ENCODE peak calls at places on chromosomes 1 and 21, in six cellular contexts. One of them, this sample, is unnamed.

GRCh38 chr1:117826551-117827078 is 102.8 kb downstream of the GDAP2 start:
- ATAC-seq in mucosa of descending colon: peak
- ATAC-seq in activated CD8-positive, alpha-beta memory T cell treated with anti-CD3 and anti-CD28 coated beads, Interleukin-2, amount 10 ng/mL, durations not matched to agents 7 days and 5 days: no peak
- ATAC-seq in naive B cell: no peak
- ATAC-seq in esophagus mucosa: peak
- ATAC-seq in HCT116: peak
- ATAC-seq in this sample: no peak

GRCh38 chr1:109985251-109986053 is 887 bp downstream of the AHCYL1 start:
- ATAC-seq in HCT116: no peak
- ATAC-seq in naive B cell: no peak
- ATAC-seq in esophagus mucosa: no peak
- ATAC-seq in mucosa of descending colon: peak
- ATAC-seq in activated CD8-positive, alpha-beta memory T cell treated with anti-CD3 and anti-CD28 coated beads, Interleukin-2, amount 10 ng/mL, durations not matched to agents 7 days and 5 days: no peak
- ATAC-seq in this sample: no peak

GRCh38 chr1:77783141-77783540 is 3.7 kb downstream of the MIGA1 start:
- ATAC-seq in mucosa of descending colon: no peak
- ATAC-seq in naive B cell: no peak
- ATAC-seq in activated CD8-positive, alpha-beta memory T cell treated with anti-CD3 and anti-CD28 coated beads, Interleukin-2, amount 10 ng/mL, durations not matched to agents 7 days and 5 days: no peak
- ATAC-seq in HCT116: no peak
- ATAC-seq in esophagus mucosa: no peak
- ATAC-seq in this sample: no peak

GRCh38 chr1:54372978-54373377 is 33.2 kb downstream of the SSBP3 start:
- ATAC-seq in naive B cell: peak
- ATAC-seq in activated CD8-positive, alpha-beta memory T cell treated with anti-CD3 and anti-CD28 coated beads, Interleukin-2, amount 10 ng/mL, durations not matched to agents 7 days and 5 days: no peak
- ATAC-seq in esophagus mucosa: no peak
- ATAC-seq in mucosa of descending colon: no peak
- ATAC-seq in HCT116: no peak
- ATAC-seq in this sample: peak

GRCh38 chr1:25620211-25620610 is 3.6 kb downstream of the MAN1C1 start:
- ATAC-seq in naive B cell: no peak
- ATAC-seq in HCT116: no peak
- ATAC-seq in mucosa of descending colon: no peak
- ATAC-seq in esophagus mucosa: no peak
- ATAC-seq in activated CD8-positive, alpha-beta memory T cell treated with anti-CD3 and anti-CD28 coated beads, Interleukin-2, amount 10 ng/mL, durations not matched to agents 7 days and 5 days: no peak
- ATAC-seq in this sample: no peak

GRCh38 chr1:40423264-40423642 is 27.0 kb upstream of the ZFP69B start:
- ATAC-seq in activated CD8-positive, alpha-beta memory T cell treated with anti-CD3 and anti-CD28 coated beads, Interleukin-2, amount 10 ng/mL, durations not matched to agents 7 days and 5 days: no peak
- ATAC-seq in mucosa of descending colon: peak
- ATAC-seq in HCT116: no peak
- ATAC-seq in esophagus mucosa: no peak
- ATAC-seq in naive B cell: peak
- ATAC-seq in this sample: no peak

GRCh38 chr1:1434131-1434811 is 1.2 kb upstream of the VWA1 start:
- ATAC-seq in activated CD8-positive, alpha-beta memory T cell treated with anti-CD3 and anti-CD28 coated beads, Interleukin-2, amount 10 ng/mL, durations not matched to agents 7 days and 5 days: no peak
- ATAC-seq in mucosa of descending colon: no peak
- ATAC-seq in HCT116: peak
- ATAC-seq in naive B cell: peak
- ATAC-seq in esophagus mucosa: peak
- ATAC-seq in this sample: no peak

GRCh38 chr1:23793018-23793781 is 2.3 kb downstream of the LYPLA2 start:
- ATAC-seq in HCT116: peak
- ATAC-seq in naive B cell: peak
- ATAC-seq in esophagus mucosa: peak
- ATAC-seq in activated CD8-positive, alpha-beta memory T cell treated with anti-CD3 and anti-CD28 coated beads, Interleukin-2, amount 10 ng/mL, durations not matched to agents 7 days and 5 days: peak
- ATAC-seq in mucosa of descending colon: peak
- ATAC-seq in this sample: no peak

GRCh38 chr1:9588551-9589143 is at the start of gene TMEM201:
- ATAC-seq in activated CD8-positive, alpha-beta memory T cell treated with anti-CD3 and anti-CD28 coated beads, Interleukin-2, amount 10 ng/mL, durations not matched to agents 7 days and 5 days: peak
- ATAC-seq in naive B cell: peak
- ATAC-seq in esophagus mucosa: peak
- ATAC-seq in HCT116: peak
- ATAC-seq in mucosa of descending colon: peak
- ATAC-seq in this sample: peak

GRCh38 chr1:91584866-91585265 is 84.2 kb downstream of the CDC7 start:
- ATAC-seq in naive B cell: no peak
- ATAC-seq in HCT116: no peak
- ATAC-seq in mucosa of descending colon: no peak
- ATAC-seq in esophagus mucosa: no peak
- ATAC-seq in activated CD8-positive, alpha-beta memory T cell treated with anti-CD3 and anti-CD28 coated beads, Interleukin-2, amount 10 ng/mL, durations not matched to agents 7 days and 5 days: no peak
- ATAC-seq in this sample: no peak

GRCh38 chr1:94258873-94259331 is 21.5 kb upstream of the ARHGAP29 start:
- ATAC-seq in naive B cell: no peak
- ATAC-seq in activated CD8-positive, alpha-beta memory T cell treated with anti-CD3 and anti-CD28 coated beads, Interleukin-2, amount 10 ng/mL, durations not matched to agents 7 days and 5 days: no peak
- ATAC-seq in mucosa of descending colon: no peak
- ATAC-seq in esophagus mucosa: no peak
- ATAC-seq in HCT116: peak
- ATAC-seq in this sample: no peak

GRCh38 chr1:31382379-31382989 is 9.6 kb upstream of the FABP3 start:
- ATAC-seq in naive B cell: no peak
- ATAC-seq in esophagus mucosa: no peak
- ATAC-seq in activated CD8-positive, alpha-beta memory T cell treated with anti-CD3 and anti-CD28 coated beads, Interleukin-2, amount 10 ng/mL, durations not matched to agents 7 days and 5 days: no peak
- ATAC-seq in HCT116: no peak
- ATAC-seq in mucosa of descending colon: no peak
- ATAC-seq in this sample: no peak

GRCh38 chr1:81432654-81433109 is 368.1 kb upstream of the ADGRL2 start:
- ATAC-seq in activated CD8-positive, alpha-beta memory T cell treated with anti-CD3 and anti-CD28 coated beads, Interleukin-2, amount 10 ng/mL, durations not matched to agents 7 days and 5 days: no peak
- ATAC-seq in esophagus mucosa: no peak
- ATAC-seq in naive B cell: no peak
- ATAC-seq in mucosa of descending colon: no peak
- ATAC-seq in HCT116: no peak
- ATAC-seq in this sample: no peak

GRCh38 chr1:156931974-156932710 is 11.7 kb downstream of the LRRC71 start:
- ATAC-seq in activated CD8-positive, alpha-beta memory T cell treated with anti-CD3 and anti-CD28 coated beads, Interleukin-2, amount 10 ng/mL, durations not matched to agents 7 days and 5 days: no peak
- ATAC-seq in esophagus mucosa: no peak
- ATAC-seq in HCT116: no peak
- ATAC-seq in naive B cell: no peak
- ATAC-seq in mucosa of descending colon: peak
- ATAC-seq in this sample: no peak

GRCh38 chr1:38030596-38031512 is 15.7 kb downstream of the POU3F1 start:
- ATAC-seq in naive B cell: no peak
- ATAC-seq in activated CD8-positive, alpha-beta memory T cell treated with anti-CD3 and anti-CD28 coated beads, Interleukin-2, amount 10 ng/mL, durations not matched to agents 7 days and 5 days: no peak
- ATAC-seq in HCT116: no peak
- ATAC-seq in esophagus mucosa: no peak
- ATAC-seq in mucosa of descending colon: no peak
- ATAC-seq in this sample: no peak

GRCh38 chr1:211735208-211736170 is 60.1 kb upstream of the NEK2 start:
- ATAC-seq in mucosa of descending colon: peak
- ATAC-seq in HCT116: peak
- ATAC-seq in naive B cell: no peak
- ATAC-seq in esophagus mucosa: peak
- ATAC-seq in activated CD8-positive, alpha-beta memory T cell treated with anti-CD3 and anti-CD28 coated beads, Interleukin-2, amount 10 ng/mL, durations not matched to agents 7 days and 5 days: no peak
- ATAC-seq in this sample: no peak

GRCh38 chr1:52769346-52770033 is 43.2 kb downstream of the ZYG11B start:
- ATAC-seq in esophagus mucosa: no peak
- ATAC-seq in activated CD8-positive, alpha-beta memory T cell treated with anti-CD3 and anti-CD28 coated beads, Interleukin-2, amount 10 ng/mL, durations not matched to agents 7 days and 5 days: no peak
- ATAC-seq in naive B cell: no peak
- ATAC-seq in HCT116: no peak
- ATAC-seq in mucosa of descending colon: no peak
- ATAC-seq in this sample: no peak

GRCh38 chr1:94302960-94303359 is 65.6 kb upstream of the ARHGAP29 start:
- ATAC-seq in naive B cell: no peak
- ATAC-seq in HCT116: no peak
- ATAC-seq in activated CD8-positive, alpha-beta memory T cell treated with anti-CD3 and anti-CD28 coated beads, Interleukin-2, amount 10 ng/mL, durations not matched to agents 7 days and 5 days: no peak
- ATAC-seq in esophagus mucosa: no peak
- ATAC-seq in mucosa of descending colon: no peak
- ATAC-seq in this sample: no peak

GRCh38 chr1:5494518-5494917 is 497.7 kb downstream of the NPHP4 start:
- ATAC-seq in mucosa of descending colon: no peak
- ATAC-seq in HCT116: no peak
- ATAC-seq in esophagus mucosa: no peak
- ATAC-seq in activated CD8-positive, alpha-beta memory T cell treated with anti-CD3 and anti-CD28 coated beads, Interleukin-2, amount 10 ng/mL, durations not matched to agents 7 days and 5 days: no peak
- ATAC-seq in naive B cell: no peak
- ATAC-seq in this sample: no peak

GRCh38 chr1:25485536-25486235 is 55.0 kb downstream of the MACO1 start:
- ATAC-seq in mucosa of descending colon: no peak
- ATAC-seq in activated CD8-positive, alpha-beta memory T cell treated with anti-CD3 and anti-CD28 coated beads, Interleukin-2, amount 10 ng/mL, durations not matched to agents 7 days and 5 days: no peak
- ATAC-seq in naive B cell: no peak
- ATAC-seq in esophagus mucosa: no peak
- ATAC-seq in HCT116: no peak
- ATAC-seq in this sample: no peak

GRCh38 chr1:109312978-109313775 is 6.4 kb upstream of the MYBPHL start:
- ATAC-seq in esophagus mucosa: no peak
- ATAC-seq in naive B cell: no peak
- ATAC-seq in mucosa of descending colon: no peak
- ATAC-seq in activated CD8-positive, alpha-beta memory T cell treated with anti-CD3 and anti-CD28 coated beads, Interleukin-2, amount 10 ng/mL, durations not matched to agents 7 days and 5 days: no peak
- ATAC-seq in HCT116: no peak
- ATAC-seq in this sample: no peak

GRCh38 chr1:51661081-51661518 is 44.2 kb downstream of the OSBPL9 start:
- ATAC-seq in esophagus mucosa: peak
- ATAC-seq in HCT116: peak
- ATAC-seq in activated CD8-positive, alpha-beta memory T cell treated with anti-CD3 and anti-CD28 coated beads, Interleukin-2, amount 10 ng/mL, durations not matched to agents 7 days and 5 days: no peak
- ATAC-seq in mucosa of descending colon: peak
- ATAC-seq in naive B cell: no peak
- ATAC-seq in this sample: no peak

GRCh38 chr1:199778324-199778955 is 249.1 kb upstream of the NR5A2 start:
- ATAC-seq in esophagus mucosa: no peak
- ATAC-seq in mucosa of descending colon: peak
- ATAC-seq in naive B cell: no peak
- ATAC-seq in HCT116: peak
- ATAC-seq in activated CD8-positive, alpha-beta memory T cell treated with anti-CD3 and anti-CD28 coated beads, Interleukin-2, amount 10 ng/mL, durations not matched to agents 7 days and 5 days: no peak
- ATAC-seq in this sample: no peak

GRCh38 chr1:150813028-150813707 is 5.1 kb upstream of the CTSK start:
- ATAC-seq in naive B cell: no peak
- ATAC-seq in HCT116: peak
- ATAC-seq in activated CD8-positive, alpha-beta memory T cell treated with anti-CD3 and anti-CD28 coated beads, Interleukin-2, amount 10 ng/mL, durations not matched to agents 7 days and 5 days: no peak
- ATAC-seq in mucosa of descending colon: peak
- ATAC-seq in esophagus mucosa: peak
- ATAC-seq in this sample: peak

GRCh38 chr21:29130234-29130993 is at the start of gene MAP3K7CL:
- ATAC-seq in naive B cell: no peak
- ATAC-seq in activated CD8-positive, alpha-beta memory T cell treated with anti-CD3 and anti-CD28 coated beads, Interleukin-2, amount 10 ng/mL, durations not matched to agents 7 days and 5 days: no peak
- ATAC-seq in esophagus mucosa: peak
- ATAC-seq in mucosa of descending colon: peak
- ATAC-seq in HCT116: no peak
- ATAC-seq in this sample: no peak

GRCh38 chr1:22129501-22130117 is 13.3 kb downstream of the WNT4 start:
- ATAC-seq in naive B cell: no peak
- ATAC-seq in HCT116: no peak
- ATAC-seq in activated CD8-positive, alpha-beta memory T cell treated with anti-CD3 and anti-CD28 coated beads, Interleukin-2, amount 10 ng/mL, durations not matched to agents 7 days and 5 days: no peak
- ATAC-seq in mucosa of descending colon: no peak
- ATAC-seq in esophagus mucosa: no peak
- ATAC-seq in this sample: no peak

GRCh38 chr1:39927538-39927937 is 25.8 kb upstream of the MYCL start:
- ATAC-seq in activated CD8-positive, alpha-beta memory T cell treated with anti-CD3 and anti-CD28 coated beads, Interleukin-2, amount 10 ng/mL, durations not matched to agents 7 days and 5 days: no peak
- ATAC-seq in esophagus mucosa: peak
- ATAC-seq in HCT116: no peak
- ATAC-seq in naive B cell: no peak
- ATAC-seq in mucosa of descending colon: peak
- ATAC-seq in this sample: no peak

GRCh38 chr1:45375104-45376090 is 35.2 kb upstream of the MUTYH start:
- ATAC-seq in esophagus mucosa: no peak
- ATAC-seq in naive B cell: peak
- ATAC-seq in HCT116: no peak
- ATAC-seq in mucosa of descending colon: no peak
- ATAC-seq in activated CD8-positive, alpha-beta memory T cell treated with anti-CD3 and anti-CD28 coated beads, Interleukin-2, amount 10 ng/mL, durations not matched to agents 7 days and 5 days: no peak
- ATAC-seq in this sample: no peak

GRCh38 chr1:207001492-207002245 is 30.9 kb downstream of the C1orf116 start:
- ATAC-seq in naive B cell: no peak
- ATAC-seq in esophagus mucosa: peak
- ATAC-seq in activated CD8-positive, alpha-beta memory T cell treated with anti-CD3 and anti-CD28 coated beads, Interleukin-2, amount 10 ng/mL, durations not matched to agents 7 days and 5 days: no peak
- ATAC-seq in mucosa of descending colon: peak
- ATAC-seq in HCT116: no peak
- ATAC-seq in this sample: no peak

GRCh38 chr1:161398900-161399256 is 31.2 kb upstream of the CFAP126 start:
- ATAC-seq in esophagus mucosa: no peak
- ATAC-seq in naive B cell: peak
- ATAC-seq in activated CD8-positive, alpha-beta memory T cell treated with anti-CD3 and anti-CD28 coated beads, Interleukin-2, amount 10 ng/mL, durations not matched to agents 7 days and 5 days: peak
- ATAC-seq in HCT116: peak
- ATAC-seq in mucosa of descending colon: peak
- ATAC-seq in this sample: peak

This sample was measured in stimulated activated memory B cell treated with anti-CD40 and anti-IgM and Interleukin-4, amounts not matched to agents 10 μg/mL and 1 μg/mL and 100 μg/mL, for 72 hours.